ENCODE peak calls at places on chromosomes 2 and 18, in four cellular contexts. X is GM12878, J is HCT116, I is K562. O is an unnamed sample.

GRCh38 chr2:234334146-234334545 is 162.7 kb downstream of the ARL4C start:
- DNase-seq in X (no peak), J (no peak), I (no peak), O (no peak)

GRCh38 chr2:126877861-126878565 is 20.7 kb upstream of the TEX51 start:
- DNase-seq in X (no peak), J (no peak), I (no peak), O (no peak)

GRCh38 chr18:57154389-57154788 is 7.5 kb downstream of the BOD1L2 start:
- DNase-seq in X (no peak), J (no peak), I (no peak), O (no peak)

GRCh38 chr2:219713110-219713509 is 85.7 kb downstream of the SLC4A3 start:
- DNase-seq in X (no peak), J (no peak), I (peak), O (no peak)

GRCh38 chr2:162916286-162916801 is 77.8 kb upstream of the KCNH7 start:
- DNase-seq in X (no peak), J (no peak), I (no peak), O (no peak)

GRCh38 chr2:103448416-103448815 is 686.6 kb downstream of the TMEM182 start:
- DNase-seq in X (no peak), J (no peak), I (no peak), O (no peak)

GRCh38 chr2:68031546-68032160 is 31.2 kb downstream of the C1D start:
- DNase-seq in X (peak), J (peak), I (peak), O (no peak)

GRCh38 chr18:46677609-46678470 is 20.8 kb upstream of the LOXHD1 start:
- DNase-seq in X (no peak), J (peak), I (no peak), O (no peak)

GRCh38 chr18:9810216-9810804 is 75.5 kb upstream of the TXNDC2 start:
- DNase-seq in X (no peak), J (no peak), I (no peak), O (no peak)

GRCh38 chr18:50169149-50169548 is 25.8 kb downstream of the MYO5B start:
- DNase-seq in X (no peak), J (no peak), I (no peak), O (no peak)

GRCh38 chr2:6946722-6947121 is 29.5 kb downstream of the RNF144A start:
- DNase-seq in X (no peak), J (no peak), I (no peak), O (no peak)

GRCh38 chr18:75408554-75409506 is 18.7 kb downstream of the SMIM21 start:
- DNase-seq in X (no peak), J (peak), I (no peak), O (no peak)

GRCh38 chr18:13218376-13219011 is at the start of gene LDLRAD4:
- DNase-seq in X (no peak), J (no peak), I (no peak), O (no peak)

GRCh38 chr2:24672589-24672988 is 120.6 kb downstream of the PTRHD1 start:
- DNase-seq in X (no peak), J (no peak), I (no peak), O (no peak)

GRCh38 chr18:5370332-5370731 is 74.8 kb upstream of the ZBTB14 start:
- DNase-seq in X (no peak), J (no peak), I (no peak), O (no peak)

GRCh38 chr2:207546822-207547221 is 17.1 kb downstream of the CREB1 start:
- DNase-seq in X (no peak), J (no peak), I (no peak), O (no peak)

DNA sequence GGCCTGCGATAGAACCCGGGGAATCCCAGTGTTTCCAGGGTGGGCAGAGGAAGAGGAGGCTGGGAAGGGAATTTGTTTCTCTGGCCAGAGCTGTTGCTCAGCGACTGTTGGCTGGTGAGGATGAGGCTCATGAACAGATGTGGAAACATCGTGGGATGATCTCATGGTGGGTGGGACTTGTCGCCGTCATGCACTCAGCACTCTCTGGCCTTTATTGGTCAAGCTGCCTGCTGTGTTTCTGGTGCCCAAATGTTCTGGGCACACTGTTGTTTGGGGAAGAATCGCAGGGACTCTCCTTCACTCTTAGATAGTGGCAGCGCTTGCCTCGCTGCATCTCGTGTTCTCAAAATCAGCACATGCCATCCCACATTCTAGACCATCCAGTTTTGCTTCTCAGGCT is 145.5 kb downstream of the AGAP1 start:
- DNase-seq in X (no peak), J (no peak), I (no peak), O (no peak)
- TF ChIP-seq EGR1 in X (no peak), J (no peak), I (no peak), O (no peak)

GRCh38 chr2:224938670-224939309 is 103.5 kb downstream of the DOCK10 start:
- DNase-seq in X (no peak), J (no peak), I (no peak), O (no peak)
- TF ChIP-seq EGR1 in X (no peak), J (no peak), I (no peak), O (no peak)

DNA sequence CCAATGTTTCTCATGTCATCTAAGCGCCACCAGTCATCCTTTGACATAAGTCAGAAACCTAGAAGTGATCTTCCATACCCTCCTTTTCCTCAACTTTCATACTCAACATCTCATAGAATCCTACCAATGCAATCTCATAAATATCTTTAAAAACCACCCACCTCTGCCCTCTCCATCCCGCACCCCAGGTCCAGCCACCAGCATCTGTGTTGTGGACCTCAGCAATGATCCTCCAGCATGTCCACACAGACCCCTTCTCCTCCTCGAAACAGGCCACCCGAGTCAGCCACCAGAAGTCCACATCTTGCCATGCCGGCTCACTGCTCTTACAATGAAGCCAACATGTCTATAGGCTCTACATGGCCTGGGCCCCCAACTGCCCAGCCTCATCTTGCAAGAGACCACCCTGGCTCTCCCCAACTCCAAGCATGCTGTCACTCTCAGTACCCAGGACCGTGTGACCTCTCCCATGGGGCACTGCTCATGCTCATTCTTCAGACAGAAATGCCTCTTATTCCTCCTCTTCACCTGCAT is 636.7 kb upstream of the ID2 start:
- DNase-seq in X (no peak), J (no peak), I (no peak), O (no peak)
- TF ChIP-seq EGR1 in X (no peak), J (no peak), I (no peak), O (no peak)

GRCh38 chr2:11304476-11304875 is 40.0 kb downstream of the ROCK2 start:
- DNase-seq in X (no peak), J (no peak), I (no peak), O (no peak)

GRCh38 chr2:11299439-11299838 is 45.0 kb downstream of the ROCK2 start:
- DNase-seq in X (no peak), J (no peak), I (no peak), O (no peak)

GRCh38 chr2:11305958-11306357 is 38.5 kb downstream of the ROCK2 start:
- DNase-seq in X (no peak), J (no peak), I (no peak), O (no peak)

GRCh38 chr2:11305338-11305737 is 39.1 kb downstream of the ROCK2 start:
- DNase-seq in X (no peak), J (no peak), I (no peak), O (no peak)

GRCh38 chr2:11303290-11304013 is 41.0 kb downstream of the ROCK2 start:
- DNase-seq in X (no peak), J (no peak), I (peak), O (no peak)
- TF ChIP-seq EGR1 in X (no peak), J (no peak), I (no peak), O (no peak)

O was measured in H1.